ENCODE peak calls at places on chromosomes 12 and 14, in eight cellular contexts. G is A549; F is Peyer's patch; D is OCI-LY7; Q is fibroblast of lung; Y is tibial nerve; A is cardiac muscle cell; U is activated CD8-positive, alpha-beta T cell treated with anti-CD3 and anti-CD28 coated beads for 36 hours. M is an unnamed sample.

GRCh38 chr12:20350495-20350894 is 17.8 kb upstream of the PDE3A start:
- DNase-seq in D (no peak), Y (no peak), U (no peak), F (no peak), Q (peak; percentile 71), A (no peak), G (peak; percentile 18), M (no peak)

GRCh38 chr12:117853600-117853999 is 115.2 kb downstream of the KSR2 start:
- DNase-seq in G (peak; percentile 86), U (no peak), Q (no peak), Y (no peak), F (no peak), D (no peak), A (no peak), M (no peak)

GRCh38 chr12:81800298-81801148 is 41.4 kb upstream of the PPFIA2 start:
- DNase-seq in A (peak; percentile 42), F (no peak), Y (peak; percentile 12), D (no peak), Q (peak; percentile 19), U (no peak), G (no peak), M (no peak)

GRCh38 chr12:11771895-11772502 is 122.5 kb downstream of the ETV6 start:
- DNase-seq in F (no peak), G (no peak), D (no peak), A (no peak), U (no peak), Q (peak; percentile 14), Y (no peak), M (no peak)

GRCh38 chr12:102119674-102120563 is at the start of the genes NUP37 and PARPBP:
- DNase-seq in G (peak; percentile 93), Q (peak; percentile 84), U (peak; percentile 94), D (peak; percentile 93), F (peak; percentile 95), Y (peak; percentile 81), A (peak; percentile 94), M (peak; percentile 92)

GRCh38 chr12:43444940-43445564 is 107.0 kb downstream of the ADAMTS20 start:
- DNase-seq in Y (peak; percentile 53), Q (peak; percentile 72), G (peak; percentile 70), A (peak; percentile 74), F (peak; percentile 62), D (peak; percentile 57), U (peak; percentile 77), M (peak; percentile 18)

GRCh38 chr12:46982629-46983392 is 96.6 kb upstream of the PCED1B start:
- DNase-seq in U (no peak), F (no peak), G (no peak), Q (no peak), A (no peak), Y (no peak), D (no peak), M (no peak)

GRCh38 chr12:3246253-3246652 is 169.1 kb downstream of the TSPAN9 start:
- DNase-seq in F (no peak), Y (no peak), G (no peak), A (no peak), D (no peak), Q (no peak), U (no peak), M (no peak)

GRCh38 chr12:25438638-25439037 is 114.4 kb downstream of the LMNTD1 start:
- DNase-seq in F (no peak), G (no peak), D (no peak), Y (no peak), A (no peak), Q (peak; percentile 35), U (no peak), M (no peak)

GRCh38 chr12:118164798-118165486 is 29.0 kb downstream of the PEBP1 start:
- DNase-seq in G (peak; percentile 48), F (no peak), U (peak; percentile 26), Y (no peak), D (peak; percentile 15), A (peak; percentile 32), Q (peak; percentile 51), M (peak; percentile 44)

GRCh38 chr14:91228112-91229004 is 16.1 kb downstream of the GPR68 start:
- DNase-seq in U (peak; percentile 96), D (peak; percentile 61), G (no peak), A (no peak), Q (peak; percentile 62), Y (no peak), F (peak; percentile 65), M (peak; percentile 86)

GRCh38 chr12:13369496-13369895 is 173.0 kb downstream of the EMP1 start:
- DNase-seq in A (no peak), D (no peak), G (no peak), F (no peak), U (no peak), Y (no peak), Q (no peak), M (no peak)

GRCh38 chr12:1592444-1593231 is 1.7 kb downstream of the FBXL14 start:
- DNase-seq in G (no peak), Q (peak; percentile 55), F (peak; percentile 76), Y (no peak), D (peak; percentile 77), A (peak; percentile 24), U (peak; percentile 91), M (peak; percentile 62)

GRCh38 chr12:110498984-110499706 is 2.8 kb downstream of the VPS29 start:
- DNase-seq in F (no peak), A (no peak), U (no peak), D (no peak), Y (no peak), G (peak; percentile 16), Q (peak; percentile 22), M (no peak)

GRCh38 chr14:91919814-91920213 is 27.7 kb downstream of the FBLN5 start:
- DNase-seq in D (no peak), G (no peak), Q (peak; percentile 27), Y (peak; percentile 54), F (no peak), U (no peak), A (no peak), M (no peak)

DNA sequence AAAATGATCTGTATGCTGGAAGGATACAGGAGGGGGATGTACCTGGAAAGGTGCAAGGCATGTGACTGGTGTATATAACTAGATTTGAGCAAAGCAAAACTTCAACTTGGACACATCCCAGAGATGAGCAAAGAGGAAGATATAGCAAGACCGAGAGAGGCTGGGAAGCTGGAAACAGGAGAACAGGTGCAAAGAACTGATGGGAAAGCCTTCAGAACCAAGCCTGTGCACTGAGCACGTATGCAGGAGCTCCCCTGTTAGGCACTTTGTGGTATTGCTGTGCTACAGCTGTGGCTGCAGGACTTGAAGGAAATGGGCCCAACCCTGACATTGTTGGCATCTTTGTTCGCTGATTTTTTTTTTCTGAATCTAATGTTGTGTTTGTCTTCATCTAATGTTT is 120.7 kb upstream of the PWP1 start:
- DNase-seq in G (peak; percentile 51), A (peak; percentile 35), F (peak; percentile 64), U (peak; percentile 16), Y (no peak), D (peak; percentile 36), Q (peak; percentile 12), M (no peak)
- TF ChIP-seq CTCF in G (peak; percentile 32), A (no peak), F (no peak), U (peak; percentile 27), Y (no peak), D (peak; percentile 61), Q (peak; percentile 35), M (peak; percentile 44)

DNA sequence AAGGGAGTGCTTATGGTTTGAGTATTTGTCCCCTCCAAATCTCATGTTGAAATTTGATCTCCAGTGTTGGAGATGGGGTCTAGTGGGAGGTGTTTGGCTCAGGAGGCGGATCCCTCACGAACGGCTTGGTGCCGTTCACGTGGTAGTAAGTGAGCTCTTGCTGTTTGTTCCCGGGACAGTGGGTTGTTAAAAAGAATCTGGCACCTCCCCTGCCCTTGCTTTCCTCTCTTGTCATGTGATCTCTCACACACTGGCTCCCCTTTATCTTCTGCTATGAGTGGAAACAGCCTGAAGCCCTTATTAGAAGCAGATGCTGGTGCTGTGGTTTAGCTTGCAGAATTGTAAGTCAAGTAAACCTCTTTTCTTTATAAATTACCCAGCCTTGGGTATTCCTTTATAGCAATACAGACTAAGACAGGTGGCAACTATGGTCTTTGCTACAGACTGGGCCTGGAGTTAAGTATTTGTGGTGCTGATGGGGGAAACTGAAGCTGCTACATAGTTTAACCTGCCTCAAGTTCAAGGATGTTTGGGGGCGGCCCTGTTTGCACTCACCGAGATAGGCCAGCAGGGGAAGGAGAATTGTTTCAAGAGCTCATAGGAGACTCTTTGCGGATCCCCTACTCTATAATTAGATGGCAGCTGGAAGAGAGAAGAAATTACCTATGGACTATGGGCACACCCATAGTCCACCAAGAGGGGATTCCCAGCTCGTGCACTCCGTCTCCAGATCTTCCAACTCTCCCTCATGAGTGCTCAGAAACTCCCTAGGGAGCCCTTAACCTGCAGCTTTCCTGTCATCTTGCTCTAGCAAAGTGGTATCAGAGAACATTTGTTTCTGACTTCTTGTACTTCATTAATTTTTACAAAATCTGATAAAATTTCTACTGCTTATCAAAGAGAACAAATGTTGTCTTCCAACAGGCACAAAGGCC is 164.6 kb downstream of the SLC15A5 start:
- DNase-seq in D (peak; percentile 77), U (no peak), A (peak; percentile 61), Y (no peak), Q (no peak), F (no peak), G (no peak), M (no peak)
- TF ChIP-seq CTCF in D (no peak), U (no peak), A (no peak), Y (no peak), Q (no peak), F (no peak), G (no peak), M (no peak)

DNA sequence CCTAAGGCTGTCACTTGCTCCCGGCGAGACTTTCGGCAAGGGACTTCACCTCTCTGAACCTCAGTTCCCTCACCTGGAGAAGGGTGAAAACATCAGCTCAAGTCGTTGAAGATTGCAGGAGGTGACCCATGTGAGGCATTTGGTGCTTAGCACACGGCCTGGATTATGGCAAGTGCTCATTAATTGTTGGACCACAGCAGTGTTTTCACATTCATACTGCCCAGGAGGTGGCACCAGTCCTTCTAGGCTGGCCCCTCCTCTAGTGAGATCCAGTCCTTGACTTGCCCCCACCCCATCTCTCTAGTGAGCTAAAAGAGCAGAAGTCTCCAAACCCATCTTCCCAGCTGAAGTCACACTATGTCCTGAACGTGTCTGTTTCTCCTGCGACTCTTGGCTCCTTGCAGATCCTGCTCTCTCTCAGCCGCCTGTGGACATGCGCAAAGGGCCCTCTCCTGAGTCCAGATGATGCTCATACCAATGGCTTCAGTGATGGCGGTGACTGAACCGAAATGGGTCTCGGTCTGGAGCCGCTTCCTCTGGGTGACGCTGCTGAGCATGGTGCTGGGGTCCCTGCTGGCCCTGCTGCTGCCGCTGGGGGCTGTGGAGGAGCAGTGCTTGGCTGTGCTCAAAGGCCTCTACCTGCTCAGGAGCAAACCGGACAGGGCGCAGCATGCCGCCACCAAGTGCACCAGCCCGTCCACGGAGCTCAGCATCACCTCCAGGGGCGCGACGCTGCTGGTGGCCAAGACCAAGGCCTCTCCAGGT is 1.6 kb downstream of the FICD start:
- DNase-seq in G (peak; percentile 39), Y (no peak), U (no peak), Q (no peak), F (no peak), D (peak; percentile 36), A (no peak), M (no peak)
- TF ChIP-seq CTCF in G (no peak), Y (no peak), U (no peak), Q (peak; percentile 2), F (no peak), D (peak; percentile 43), A (no peak), M (no peak)

DNA sequence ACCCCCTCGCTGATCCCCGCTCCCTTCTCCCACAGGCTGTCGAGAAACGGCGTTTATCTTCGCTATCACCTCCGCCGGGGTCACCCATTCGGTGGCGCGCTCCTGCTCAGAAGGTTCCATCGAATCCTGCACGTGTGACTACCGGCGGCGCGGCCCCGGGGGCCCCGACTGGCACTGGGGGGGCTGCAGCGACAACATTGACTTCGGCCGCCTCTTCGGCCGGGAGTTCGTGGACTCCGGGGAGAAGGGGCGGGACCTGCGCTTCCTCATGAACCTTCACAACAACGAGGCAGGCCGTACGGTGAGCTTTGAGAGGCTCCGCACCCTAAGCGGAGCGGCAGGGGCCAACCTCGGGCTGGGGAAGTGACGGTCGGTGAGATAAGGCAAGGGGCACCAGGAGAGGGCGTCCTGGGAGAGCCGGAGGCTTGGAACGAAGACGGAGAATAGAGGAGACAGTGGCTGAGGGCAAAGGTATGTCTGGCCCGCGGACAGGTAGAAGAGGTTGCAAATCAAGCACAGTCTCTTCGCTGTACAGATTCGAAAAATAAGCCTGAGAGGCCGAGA is 2.3 kb downstream of the WNT1 start:
- DNase-seq in D (no peak), A (no peak), U (peak; percentile 50), Q (no peak), F (peak; percentile 74), G (peak; percentile 51), Y (no peak), M (peak; percentile 60)
- TF ChIP-seq CTCF in D (peak; percentile 30), A (peak; percentile 3), U (no peak), Q (no peak), F (no peak), G (no peak), Y (no peak), M (no peak)